ENCODE peak calls at places on chromosome 4, in seven cellular contexts. C is esophagus muscularis mucosa, R is lower leg skin, I is Peyer's patch, D is ovary, G is tibial nerve, K is A549. F is an unnamed sample.

GRCh38 chr4:17336986-17337385 is 174.9 kb downstream of the QDPR start:
- DNase-seq in G (no peak), K (no peak), D (no peak), R (no peak), C (no peak), I (no peak), F (no peak)

GRCh38 chr4:174282836-174283506 is 496 bp downstream of the FBXO8 start:
- DNase-seq in I (peak), G (peak), C (peak), K (peak), D (peak), R (peak), F (peak)

GRCh38 chr4:151339472-151339871 is 14.1 kb upstream of the SH3D19 start:
- DNase-seq in K (no peak), C (no peak), R (no peak), D (no peak), G (no peak), I (no peak), F (no peak)

GRCh38 chr4:113406723-113407016 is 354.9 kb downstream of the CAMK2D start:
- DNase-seq in C (no peak), D (no peak), G (no peak), R (no peak), K (no peak), I (no peak), F (no peak)

GRCh38 chr4:53592128-53592527 is 842 bp upstream of the LNX1 start:
- DNase-seq in I (no peak), D (no peak), G (no peak), C (peak), K (no peak), R (no peak), F (no peak)

GRCh38 chr4:37803348-37803973 is 23.0 kb upstream of the PGM2 start:
- DNase-seq in C (no peak), K (peak), R (no peak), D (no peak), G (no peak), I (no peak), F (no peak)

GRCh38 chr4:2933566-2934076 is 29.6 kb downstream of the NOP14 start:
- DNase-seq in G (no peak), R (no peak), D (no peak), I (no peak), C (no peak), K (no peak), F (no peak)

GRCh38 chr4:66837496-66837895 is 707.8 kb downstream of the CENPC start:
- DNase-seq in G (no peak), R (no peak), C (no peak), K (no peak), D (no peak), I (no peak), F (no peak)

GRCh38 chr4:108168672-108169562 is at the start of gene LEF1:
- DNase-seq in G (no peak), I (peak), C (no peak), R (no peak), K (no peak), D (no peak), F (no peak)

GRCh38 chr4:150381671-150382427 is 200.1 kb upstream of the MAB21L2 start:
- DNase-seq in D (no peak), R (no peak), G (no peak), K (no peak), C (no peak), I (no peak), F (no peak)

GRCh38 chr4:33961751-33962150 is 2282.6 kb downstream of the ARAP2 start:
- DNase-seq in R (no peak), I (no peak), D (no peak), C (no peak), K (no peak), G (no peak), F (peak)

GRCh38 chr4:86011117-86011516 is 348.7 kb downstream of the MAPK10 start:
- DNase-seq in D (no peak), K (no peak), I (no peak), C (no peak), G (no peak), R (no peak), F (no peak)

GRCh38 chr4:3071811-3072210 is 2.5 kb downstream of the HTT-AS start:
- DNase-seq in D (no peak), R (no peak), I (no peak), K (no peak), G (no peak), C (no peak), F (no peak)

GRCh38 chr4:3226944-3227343 is 22.0 kb upstream of the MSANTD1 start:
- DNase-seq in C (no peak), R (no peak), G (no peak), K (no peak), D (peak), I (no peak), F (no peak)

GRCh38 chr4:32106767-32107166 is 1386.6 kb downstream of the PCDH7 start:
- DNase-seq in R (no peak), C (no peak), K (no peak), D (no peak), I (no peak), G (no peak), F (no peak)

GRCh38 chr4:59612235-59612634 is 1587.9 kb upstream of the ADGRL3 start:
- DNase-seq in I (no peak), K (peak), D (no peak), G (no peak), C (no peak), R (no peak), F (peak)

GRCh38 chr4:125042031-125042430 is 272.7 kb upstream of the FAT4 start:
- DNase-seq in D (no peak), I (no peak), G (no peak), K (no peak), R (no peak), C (no peak), F (no peak)

GRCh38 chr4:110475881-110476818 is at the start of gene ENPEP:
- DNase-seq in R (peak), D (peak), K (no peak), I (peak), C (no peak), G (no peak), F (no peak)

GRCh38 chr4:55437356-55437796 is 41.6 kb downstream of the TMEM165 start:
- DNase-seq in D (no peak), G (no peak), C (no peak), I (peak), K (no peak), R (no peak), F (no peak)

GRCh38 chr4:145278341-145279121 is 98.1 kb upstream of the OTUD4 start:
- DNase-seq in I (no peak), K (no peak), R (no peak), C (no peak), D (no peak), G (no peak), F (no peak)

GRCh38 chr4:26762650-26763049 is 98.0 kb upstream of the STIM2 start:
- DNase-seq in G (no peak), I (no peak), K (no peak), C (no peak), D (no peak), R (no peak), F (no peak)

GRCh38 chr4:141686146-141686775 is 49.9 kb downstream of the IL15 start:
- DNase-seq in K (peak), G (no peak), D (no peak), C (no peak), I (no peak), R (no peak), F (peak)

GRCh38 chr4:27791640-27792039 is 931.0 kb downstream of the STIM2 start:
- DNase-seq in G (no peak), D (no peak), C (no peak), K (no peak), R (no peak), I (no peak), F (no peak)

GRCh38 chr4:86497131-86497530 is 97.0 kb upstream of the PTPN13 start:
- DNase-seq in C (no peak), K (no peak), G (no peak), R (no peak), D (no peak), I (no peak), F (no peak)

GRCh38 chr4:16168144-16168543 is 58.1 kb downstream of the TAPT1 start:
- DNase-seq in D (no peak), I (no peak), C (no peak), R (no peak), G (no peak), K (no peak), F (no peak)

GRCh38 chr4:3660086-3660927 is 105.9 kb upstream of the ADRA2C start:
- DNase-seq in R (no peak), C (no peak), G (no peak), I (no peak), K (no peak), D (no peak), F (no peak)

GRCh38 chr4:3145251-3145908 is 70.9 kb downstream of the HTT start:
- DNase-seq in C (no peak), R (no peak), K (no peak), D (no peak), I (no peak), G (no peak), F (no peak)

GRCh38 chr4:113336556-113336955 is 287.1 kb downstream of the ANK2 start:
- DNase-seq in G (no peak), D (no peak), R (no peak), I (no peak), C (no peak), K (no peak), F (no peak)

GRCh38 chr4:182478475-182478874 is 235.3 kb downstream of the TENM3 start:
- DNase-seq in G (no peak), I (no peak), K (peak), D (no peak), R (no peak), C (no peak), F (peak)

GRCh38 chr4:100986360-100986868 is 360.9 kb downstream of the PPP3CA start:
- DNase-seq in C (no peak), D (no peak), G (no peak), R (no peak), I (no peak), K (no peak), F (no peak)

DNA sequence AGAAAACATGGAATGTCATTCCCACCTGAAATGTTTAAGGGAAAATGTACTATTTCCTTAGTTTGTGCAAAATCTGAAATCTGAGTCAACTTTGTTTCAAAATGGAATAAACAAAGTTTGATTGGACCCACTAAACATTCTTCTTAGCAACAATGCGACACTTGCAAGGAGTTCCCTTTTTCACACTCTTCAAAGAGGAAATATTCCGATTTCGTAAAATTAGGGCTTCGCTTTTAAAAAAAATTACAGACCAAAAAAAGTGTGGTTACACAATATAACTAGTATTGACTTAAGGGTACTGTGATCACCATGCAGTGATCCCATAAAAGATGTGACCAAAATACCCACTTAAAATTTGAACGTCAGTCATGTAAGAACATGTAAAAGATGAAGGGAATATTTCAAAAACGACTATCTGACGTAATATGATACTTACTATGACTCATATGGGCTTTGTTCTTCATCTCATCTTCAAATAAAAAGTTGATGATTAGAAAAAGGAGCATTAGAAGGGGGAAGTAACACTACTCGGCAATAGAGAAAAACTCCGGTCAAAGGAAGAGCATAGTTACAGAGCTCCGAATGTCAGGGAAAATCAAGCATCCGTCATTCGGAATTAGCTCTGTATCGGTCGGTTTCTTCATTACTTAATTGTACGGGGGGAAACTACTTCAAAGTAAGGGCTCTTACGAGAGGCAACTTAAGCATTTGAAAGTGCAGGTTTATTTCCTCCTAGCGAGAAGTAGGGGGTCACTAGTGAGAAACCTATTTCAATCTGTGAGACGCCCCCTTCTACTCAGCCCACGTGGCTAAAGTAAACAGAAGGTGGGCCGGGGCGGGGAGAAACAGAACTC is 1.4 kb upstream of the TET2 start:
- DNase-seq in K (no peak), C (no peak), R (no peak), G (no peak), D (no peak), I (no peak), F (no peak)
- TF ChIP-seq POLR2A in K (no peak), C (no peak), R (no peak), G (no peak), D (no peak), I (no peak), F (no peak)

DNA sequence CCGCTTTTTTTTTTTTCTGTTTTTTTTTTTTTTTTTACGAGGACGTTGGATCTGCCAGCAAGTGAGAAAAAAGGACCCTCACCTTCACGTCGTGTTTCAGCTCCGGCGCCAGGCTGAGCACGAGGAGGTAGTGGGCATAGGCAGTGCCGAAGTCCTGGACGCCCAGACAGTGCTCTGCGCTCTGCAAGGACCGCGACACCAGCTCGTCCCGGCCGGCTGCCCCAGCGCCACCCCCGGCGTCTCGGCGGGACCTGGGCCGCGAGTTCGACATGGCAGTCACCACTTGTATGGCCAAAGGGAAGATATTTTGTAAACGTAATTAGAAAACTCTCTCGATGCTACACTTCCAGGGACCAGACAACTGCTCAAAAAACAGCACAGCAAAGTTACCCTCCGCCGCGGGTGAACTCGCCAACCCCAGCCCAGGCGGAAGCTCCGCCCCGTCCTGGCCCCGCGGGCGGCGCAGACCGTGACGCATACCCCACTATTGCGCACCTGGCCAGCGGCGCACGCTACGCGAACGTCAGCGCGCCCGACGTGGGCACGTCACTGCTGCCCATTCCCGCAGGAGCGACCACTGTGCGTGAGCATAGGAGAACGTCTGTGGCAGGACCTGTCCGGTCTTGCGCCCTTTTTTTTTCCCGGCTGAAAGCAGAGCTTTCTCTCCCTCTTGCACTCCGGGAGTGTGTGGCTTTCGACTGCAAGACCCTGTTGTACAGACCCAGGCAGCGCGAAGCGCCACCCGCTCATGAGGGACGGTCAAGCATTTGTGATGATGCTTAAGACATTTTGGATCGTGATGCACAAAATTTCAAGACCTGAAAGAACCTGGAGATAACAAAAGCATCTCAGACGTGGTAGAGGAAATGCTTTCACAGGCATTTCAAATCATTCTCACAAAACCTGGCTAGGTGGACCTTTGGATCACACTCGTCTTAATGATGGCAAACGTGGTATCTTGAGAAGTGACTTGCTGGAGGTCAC is at the start of gene PRMT9:
- DNase-seq in C (peak), D (peak), R (peak), G (peak), K (peak), I (peak), F (peak)
- TF ChIP-seq POLR2A in C (peak), D (peak), R (no peak), G (peak), K (peak), I (peak), F (peak)

GRCh38 chr4:184355111-184355604 is 119.2 kb downstream of the IRF2 start:
- DNase-seq in K (peak), C (no peak), R (no peak), D (peak), I (no peak), G (peak), F (peak)
- TF ChIP-seq POLR2A in K (no peak), C (no peak), R (no peak), D (no peak), I (no peak), G (no peak), F (no peak)

GRCh38 chr4:40227284-40227683 is 30.5 kb downstream of the RHOH start:
- DNase-seq in R (no peak), D (no peak), I (no peak), G (no peak), K (no peak), C (no peak), F (no peak)
- TF ChIP-seq POLR2A in R (no peak), D (no peak), I (no peak), G (no peak), K (no peak), C (no peak), F (no peak)

GRCh38 chr4:1152284-1152683 is 20.1 kb downstream of the SPON2 start:
- DNase-seq in R (peak), I (no peak), D (no peak), G (no peak), K (no peak), C (no peak), F (no peak)
- TF ChIP-seq POLR2A in R (no peak), I (no peak), D (no peak), G (no peak), K (no peak), C (no peak), F (no peak)

GRCh38 chr4:5028480-5028879 is 9.2 kb upstream of the CYTL1 start:
- DNase-seq in G (no peak), C (no peak), K (no peak), R (no peak), D (no peak), I (no peak), F (no peak)

GRCh38 chr4:5029447-5029846 is 10.2 kb upstream of the CYTL1 start:
- DNase-seq in C (no peak), I (no peak), D (no peak), K (no peak), R (no peak), G (no peak), F (no peak)

GRCh38 chr4:5030927-5031326 is 11.7 kb upstream of the CYTL1 start:
- DNase-seq in G (no peak), D (no peak), I (no peak), C (no peak), K (no peak), R (no peak), F (no peak)

GRCh38 chr4:5032825-5033224 is 13.6 kb upstream of the CYTL1 start:
- DNase-seq in K (no peak), D (no peak), R (no peak), C (no peak), G (no peak), I (no peak), F (no peak)

GRCh38 chr4:5030152-5030668 is 11.0 kb upstream of the CYTL1 start:
- DNase-seq in C (no peak), D (no peak), G (no peak), R (no peak), K (no peak), I (no peak), F (no peak)
- TF ChIP-seq POLR2A in C (no peak), D (no peak), G (no peak), R (no peak), K (no peak), I (no peak), F (no peak)

F was measured in H54.